ENCODE peak calls at places on chromosomes 12 and 14, in four cellular contexts. J is transverse colon, G is NB4, H is osteoblast. F is an unnamed sample.

GRCh38 chr12:92695056-92695455 is 7.7 kb upstream of the PLEKHG7 start:
- DNase-seq in J (no peak), G (no peak), H (no peak), F (no peak)

GRCh38 chr12:78963439-78964222 is 99.1 kb downstream of the SYT1 start:
- DNase-seq in J (no peak), G (no peak), H (no peak), F (peak; percentile 46)

GRCh38 chr14:103110681-103111296 is 12.5 kb upstream of the TNFAIP2 start:
- DNase-seq in G (no peak), H (no peak), J (peak; percentile 67), F (no peak)

GRCh38 chr12:65673732-65674131 is 150.6 kb upstream of the HMGA2 start:
- DNase-seq in H (no peak), G (no peak), J (no peak), F (peak; percentile 70)

GRCh38 chr12:76558684-76559276 is 791 bp downstream of the OSBPL8 start:
- DNase-seq in J (peak; percentile 74), H (peak; percentile 26), G (peak; percentile 95), F (peak; percentile 58)

GRCh38 chr14:90579088-90579487 is 182.3 kb downstream of the CALM1 start:
- DNase-seq in H (peak; percentile 56), J (no peak), G (no peak), F (no peak)

GRCh38 chr12:27970391-27970980 is 2.0 kb downstream of the PTHLH start:
- DNase-seq in H (peak; percentile 89), G (no peak), J (no peak), F (peak; percentile 56)

GRCh38 chr12:116366824-116367223 is 89.3 kb upstream of the MED13L start:
- DNase-seq in H (no peak), G (no peak), J (no peak), F (no peak)

DNA sequence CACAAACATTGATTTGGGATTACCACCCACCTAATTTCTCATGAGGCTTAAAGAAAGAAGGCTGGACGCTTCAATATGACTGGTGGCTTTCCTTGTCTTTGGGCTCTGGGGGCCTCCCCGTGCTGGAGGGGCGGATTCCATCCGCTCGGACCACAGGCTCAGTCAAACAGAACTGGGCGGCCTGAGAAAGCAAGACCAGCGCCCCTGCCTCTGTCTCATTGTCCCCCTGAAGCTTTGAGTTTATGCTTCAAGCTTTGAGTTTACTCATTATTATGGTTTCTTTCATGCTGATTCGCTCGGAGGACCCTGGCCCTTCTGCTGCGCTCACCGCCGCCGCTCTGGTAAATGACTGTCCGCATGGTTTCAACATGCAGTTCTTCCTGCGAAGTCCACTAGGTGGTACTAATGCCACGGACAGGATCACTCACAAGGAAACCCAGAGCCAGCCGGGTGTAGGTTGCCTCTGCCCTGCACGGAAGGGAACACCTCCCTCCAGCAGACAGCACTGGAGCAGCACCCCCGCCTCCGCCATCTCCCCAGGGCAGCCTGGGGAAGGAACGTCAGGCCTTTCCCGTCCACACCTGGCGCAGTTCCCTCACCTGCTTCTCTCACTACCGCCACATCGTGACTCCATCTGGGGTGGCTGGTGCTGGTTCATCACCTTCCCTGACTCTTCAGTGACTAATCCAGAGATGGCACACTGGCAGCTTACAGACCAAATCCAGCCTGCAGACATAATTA is 13.2 kb upstream of the TIGAR start:
- DNase-seq in G (peak; percentile 52), H (peak; percentile 92), J (peak; percentile 80), F (peak; percentile 89)
- TF ChIP-seq CTCF in G (peak; percentile 35), H (peak; percentile 74), J (peak; percentile 70), F (peak; percentile 84)

GRCh38 chr14:50060871-50061663 is 55.3 kb downstream of the VCPKMT start:
- DNase-seq in H (peak; percentile 96), G (peak; percentile 93), J (peak; percentile 47), F (peak; percentile 95)
- H3K4me3 ChIP-seq in H (peak overlapping the region; percentile 38), G (peak overlapping the region; percentile 46), J (no peak overlapping the region), F (peak overlapping the region; percentile 6)

GRCh38 chr12:130333341-130333740 is 4.3 kb upstream of the PIWIL1 start:
- DNase-seq in G (no peak), J (no peak), H (no peak), F (no peak)
- TF ChIP-seq CTCF in G (peak; percentile 4), J (no peak), H (no peak), F (no peak)

GRCh38 chr14:55519473-55520080 is 60.4 kb upstream of the KTN1 start:
- DNase-seq in G (no peak), J (no peak), H (no peak), F (no peak)
- H3K4me3 ChIP-seq in G (no peak overlapping the region), J (no peak overlapping the region), H (no peak overlapping the region), F (no peak overlapping the region)

GRCh38 chr12:112170376-112170775 is 45.0 kb downstream of the TRAFD1 start:
- DNase-seq in J (no peak), H (peak; percentile 96), G (peak; percentile 67), F (peak; percentile 26)
- TF ChIP-seq CTCF in J (peak; percentile 23), H (peak; percentile 54), G (peak; percentile 85), F (peak; percentile 72)

GRCh38 chr14:23377873-23378563 is 1.2 kb downstream of the CMTM5 start:
- DNase-seq in G (no peak), J (no peak), H (no peak), F (no peak)

GRCh38 chr14:23378612-23379220 is 1.9 kb downstream of the CMTM5 start:
- DNase-seq in H (no peak), J (no peak), G (no peak), F (no peak)

GRCh38 chr14:23375527-23376251 is 1.2 kb upstream of the CMTM5 start:
- DNase-seq in H (no peak), G (no peak), J (no peak), F (no peak)

GRCh38 chr14:23377201-23377550 is 330 bp downstream of the CMTM5 start:
- DNase-seq in H (no peak), J (no peak), G (no peak), F (no peak)

DNA sequence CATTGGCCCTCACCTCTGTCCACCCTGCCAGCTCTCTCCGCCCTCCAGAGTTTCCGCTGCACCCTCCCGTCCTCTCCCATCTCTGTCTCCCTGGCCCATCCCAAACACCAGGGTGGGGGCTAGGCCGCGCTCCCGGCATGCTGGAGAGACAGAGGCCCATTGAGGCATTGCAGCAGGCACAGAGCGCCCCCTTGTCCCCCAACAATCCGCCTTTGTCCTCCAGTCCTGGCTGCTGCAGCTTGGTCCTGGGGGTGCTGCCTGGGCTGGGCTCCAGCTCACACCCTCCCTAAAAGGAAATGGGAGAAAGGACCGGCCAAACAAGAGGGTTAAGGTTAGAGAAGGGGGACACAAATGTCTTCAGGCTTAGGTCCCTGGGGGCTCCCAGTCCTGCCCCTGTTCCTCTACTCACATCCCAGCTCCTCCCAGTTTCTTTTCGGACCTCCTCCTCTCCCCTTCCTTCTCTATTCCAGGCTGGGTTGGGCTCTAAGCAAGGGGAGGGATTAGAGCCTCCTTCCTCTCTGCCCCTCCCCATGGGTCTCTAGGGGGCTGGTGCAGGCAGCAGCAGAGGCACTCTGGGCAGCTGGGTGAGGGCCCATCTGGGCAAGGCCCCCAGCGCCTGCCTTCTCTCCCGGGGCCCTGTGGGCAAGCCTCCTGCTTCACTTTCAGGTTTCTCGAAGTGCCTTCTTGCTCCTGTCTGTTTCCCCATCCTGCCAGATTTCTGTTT is at the start of gene CMTM5:
- DNase-seq in J (no peak), H (peak; percentile 86), G (peak; percentile 14), F (no peak)
- H3K4me3 ChIP-seq in J (no peak within 1 kb of the TSS), H (no peak within 1 kb of the TSS), G (no peak within 1 kb of the TSS), F (no peak within 1 kb of the TSS)

DNA sequence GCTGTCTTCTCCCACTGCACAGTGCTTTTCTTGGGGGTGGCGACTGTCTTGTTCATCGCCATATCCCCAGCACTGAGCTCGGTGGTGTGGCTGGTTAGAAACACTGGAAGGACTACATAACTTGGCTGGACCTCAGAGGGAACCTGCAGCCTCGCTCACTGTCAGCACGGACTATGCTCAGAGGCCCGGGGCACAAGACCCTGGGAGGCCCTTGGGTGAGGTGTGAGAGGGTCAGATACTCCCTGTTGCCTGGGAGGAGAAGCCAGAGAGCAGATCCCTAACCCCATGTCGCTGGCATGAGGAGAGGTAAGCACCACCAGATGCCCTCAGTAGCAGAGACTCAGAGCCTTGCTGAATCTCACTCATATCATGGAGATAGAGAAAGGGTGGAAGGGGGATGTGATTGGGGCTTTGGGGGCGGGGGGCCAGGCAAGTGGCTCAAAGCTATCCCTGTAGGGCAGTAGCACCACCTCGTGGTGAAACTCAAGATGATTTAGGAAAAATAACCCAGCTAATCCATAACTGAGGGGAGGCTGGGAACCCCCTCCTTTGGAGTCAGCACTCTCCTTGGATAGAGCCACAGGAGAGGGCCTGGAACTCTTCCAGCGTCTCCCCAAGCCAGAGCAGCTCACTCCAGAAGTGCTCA is 18.7 kb upstream of the HDAC7 start:
- DNase-seq in G (peak; percentile 64), H (peak; percentile 91), J (no peak), F (peak; percentile 58)
- TF ChIP-seq CTCF in G (peak; percentile 20), H (peak; percentile 40), J (peak; percentile 53), F (peak; percentile 61)

GRCh38 chr14:71563754-71564153 is 368.5 kb upstream of the RGS6 start:
- DNase-seq in G (no peak), H (no peak), J (no peak), F (no peak)
- H3K4me3 ChIP-seq in G (no peak overlapping the region), H (no peak overlapping the region), J (no peak overlapping the region), F (no peak overlapping the region)

DNA sequence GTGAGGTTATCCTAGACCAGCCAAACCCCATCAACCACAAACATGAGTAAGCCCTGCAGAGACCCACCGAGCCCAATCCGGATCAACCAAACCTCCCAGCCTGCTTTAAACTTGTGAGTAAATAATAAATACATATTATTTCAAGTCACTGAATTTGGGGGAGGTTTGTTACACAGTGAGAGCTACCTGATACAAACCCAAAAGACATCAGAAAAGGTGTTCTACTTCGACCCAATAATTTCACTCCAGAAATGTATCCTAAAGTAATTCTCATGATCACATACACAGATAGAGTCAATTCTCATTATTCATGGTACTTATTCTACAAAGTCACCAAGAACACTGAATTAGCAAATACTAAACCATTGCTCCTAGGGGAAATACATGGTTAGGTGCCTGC is 16.2 kb upstream of the CORO1C start:
- DNase-seq in G (no peak), J (no peak), H (no peak), F (no peak)
- TF ChIP-seq CTCF in G (no peak), J (no peak), H (no peak), F (no peak)

GRCh38 chr12:31803306-31804184 is 74.7 kb upstream of the AMN1 start:
- DNase-seq in H (no peak), J (no peak), G (no peak), F (no peak)
- H3K4me3 ChIP-seq in H (no peak overlapping the region), J (no peak overlapping the region), G (no peak overlapping the region), F (no peak overlapping the region)

F was measured in choroid plexus epithelial cell.